ENCODE peak calls at places on chromosomes 4 and X, in nine cellular contexts. B is tibial artery, J is osteocyte, V is IMR-90, L is B cell, A is OCI-LY7, P is prostate gland, O is PC-9, X is GM13976. W is an unnamed sample.
A peak's percentile ranks its signal among the peaks of the same experiment; 100 is the strongest.

GRCh38 chr4:184293552-184293951 is 75.9 kb upstream of the ENPP6 start:
- DNase-seq in P (peak; percentile 25), B (no peak), J (no peak), L (no peak), A (no peak), O (no peak), V (no peak), X (no peak), W (no peak)

GRCh38 chrX:12946406-12946805 is 28.5 kb upstream of the TMSB4X start:
- DNase-seq in O (peak; percentile 24), B (no peak), J (no peak), V (no peak), X (no peak), L (no peak), A (no peak), P (no peak), W (no peak)

GRCh38 chr4:87555751-87556619 is 26.8 kb upstream of the SPARCL1 start:
- DNase-seq in V (peak; percentile 58), O (no peak), P (no peak), X (no peak), L (no peak), A (no peak), B (peak; percentile 38), J (no peak), W (no peak)

GRCh38 chr4:70895846-70896435 is 6.2 kb upstream of the MOB1B start:
- DNase-seq in X (no peak), A (peak; percentile 30), B (no peak), P (no peak), V (no peak), L (no peak), O (no peak), J (no peak), W (peak; percentile 32)

GRCh38 chr4:72714482-72715279 is 145.7 kb upstream of the ADAMTS3 start:
- DNase-seq in X (no peak), A (no peak), V (no peak), J (no peak), L (no peak), P (no peak), O (no peak), B (no peak), W (no peak)

GRCh38 chr4:37685726-37686372 is 327 bp downstream of the RELL1 start:
- DNase-seq in O (no peak), P (peak; percentile 26), V (peak; percentile 22), A (peak; percentile 65), L (peak; percentile 68), B (peak; percentile 37), J (peak; percentile 87), X (peak; percentile 52), W (no peak)

GRCh38 chrX:63275127-63275526 is 76.0 kb downstream of the SPIN4 start:
- DNase-seq in B (no peak), P (no peak), O (peak; percentile 12), V (peak; percentile 10), A (peak; percentile 7), L (peak; percentile 3), X (peak; percentile 16), J (no peak), W (peak; percentile 22)

GRCh38 chr4:147707892-147708672 is 23.8 kb upstream of the ARHGAP10 start:
- DNase-seq in L (peak; percentile 45), A (peak; percentile 48), V (peak; percentile 34), P (peak; percentile 54), X (peak; percentile 52), O (peak; percentile 44), J (no peak), B (peak; percentile 66), W (peak; percentile 33)

GRCh38 chr4:130359537-130359936 is 1263.6 kb downstream of the C4orf33 start:
- DNase-seq in L (no peak), P (no peak), A (peak; percentile 56), O (no peak), J (no peak), V (peak; percentile 35), X (no peak), B (no peak), W (no peak)

DNA sequence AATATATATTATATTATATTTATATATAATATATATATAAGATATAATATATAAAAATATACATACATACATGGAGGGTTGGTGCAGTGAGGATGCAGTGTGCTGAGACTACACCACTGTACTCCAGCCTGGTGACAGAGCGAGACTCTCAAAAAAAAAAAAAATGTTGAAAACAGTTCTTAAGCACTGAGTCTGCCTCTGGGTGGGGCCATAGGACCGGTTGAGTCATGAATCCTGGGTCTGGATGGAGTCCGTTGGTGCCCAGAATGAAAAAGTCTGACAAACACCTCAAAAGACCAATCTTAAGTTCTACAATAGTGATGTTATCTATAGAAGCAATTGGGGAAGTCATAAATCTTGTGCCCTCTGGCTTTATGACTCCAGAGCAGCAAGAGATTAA is 70.5 kb downstream of the FGFBP1 start:
- DNase-seq in A (no peak), O (peak; percentile 5), J (no peak), L (no peak), V (no peak), P (no peak), X (no peak), B (peak; percentile 53), W (no peak)
- TF ChIP-seq CTCF in A (peak; percentile 14), O (no peak), J (no peak), L (no peak), V (no peak), P (no peak), X (no peak), B (no peak), W (no peak)

GRCh38 chrX:51496501-51497291 is at the start of gene NUDT11:
- DNase-seq in X (peak; percentile 55), J (peak; percentile 91), V (peak; percentile 72), A (peak; percentile 70), O (no peak), L (peak; percentile 26), P (peak; percentile 38), B (peak; percentile 44), W (peak; percentile 41)

DNA sequence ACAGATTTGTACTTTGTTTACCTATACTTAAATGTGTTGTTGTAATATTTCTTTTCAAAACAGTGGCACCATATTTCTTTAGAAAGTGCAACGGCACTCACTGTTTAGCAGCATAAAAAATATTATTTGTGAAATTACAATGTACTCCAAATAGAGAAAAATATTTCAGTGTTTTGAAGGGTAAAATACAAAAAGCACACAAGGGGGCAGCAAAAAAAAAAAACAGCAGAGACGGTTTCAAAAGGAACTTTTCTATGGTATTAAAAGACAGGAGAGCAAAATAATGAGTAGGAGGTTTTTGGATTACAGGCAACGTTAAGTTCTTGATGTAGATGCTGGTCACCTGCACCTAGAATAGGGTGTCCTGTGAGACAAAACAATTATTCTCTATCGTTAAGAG is 2.0 kb downstream of the NUDT11 start:
- DNase-seq in A (peak; percentile 25), L (no peak), J (no peak), X (no peak), V (no peak), O (no peak), B (no peak), P (no peak), W (no peak)
- TF ChIP-seq CTCF in A (peak; percentile 71), L (no peak), J (peak; percentile 44), X (no peak), V (peak; percentile 25), O (no peak), B (no peak), P (no peak), W (no peak)

DNA sequence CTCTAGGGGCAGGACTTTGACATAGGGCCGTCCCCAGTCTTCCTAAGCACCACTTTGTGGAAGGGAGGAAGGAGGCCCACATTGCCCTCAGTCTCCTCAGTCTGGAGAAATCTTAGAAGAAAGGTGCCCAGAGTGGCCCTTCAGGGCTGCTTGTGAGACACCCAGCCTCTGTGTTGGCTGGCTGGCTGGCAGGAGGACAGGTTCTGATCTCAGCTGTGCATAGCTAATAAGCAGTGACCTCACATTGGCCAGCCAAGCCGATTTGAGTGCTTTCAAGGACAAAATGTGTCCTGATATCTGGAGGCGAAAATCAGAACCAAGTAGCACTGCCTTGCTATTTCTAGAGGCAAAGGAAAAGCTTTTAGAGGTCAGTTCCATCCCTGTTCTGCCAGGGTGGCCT is 211.5 kb downstream of the BCOR start:
- DNase-seq in P (no peak), X (no peak), V (no peak), B (no peak), O (no peak), A (no peak), L (no peak), J (no peak), W (no peak)
- TF ChIP-seq CTCF in P (no peak), X (no peak), V (no peak), B (no peak), O (no peak), A (no peak), L (no peak), J (no peak), W (no peak)

GRCh38 chr4:150150545-150151156 is 72.4 kb downstream of the DCLK2 start:
- DNase-seq in V (no peak), A (no peak), J (no peak), X (no peak), O (no peak), B (no peak), L (no peak), P (no peak), W (no peak)

GRCh38 chr4:150152764-150153163 is 74.5 kb downstream of the DCLK2 start:
- DNase-seq in X (no peak), V (peak; percentile 68), B (no peak), P (no peak), A (no peak), J (no peak), L (no peak), O (no peak), W (no peak)

GRCh38 chr4:150145950-150146340 is 67.7 kb downstream of the DCLK2 start:
- DNase-seq in B (no peak), L (no peak), P (no peak), V (peak; percentile 47), X (no peak), J (no peak), O (no peak), A (no peak), W (no peak)

GRCh38 chr4:150145090-150145949 is 67.1 kb downstream of the DCLK2 start:
- DNase-seq in B (no peak), J (no peak), P (no peak), O (no peak), L (no peak), X (no peak), A (no peak), V (peak; percentile 45), W (no peak)

DNA sequence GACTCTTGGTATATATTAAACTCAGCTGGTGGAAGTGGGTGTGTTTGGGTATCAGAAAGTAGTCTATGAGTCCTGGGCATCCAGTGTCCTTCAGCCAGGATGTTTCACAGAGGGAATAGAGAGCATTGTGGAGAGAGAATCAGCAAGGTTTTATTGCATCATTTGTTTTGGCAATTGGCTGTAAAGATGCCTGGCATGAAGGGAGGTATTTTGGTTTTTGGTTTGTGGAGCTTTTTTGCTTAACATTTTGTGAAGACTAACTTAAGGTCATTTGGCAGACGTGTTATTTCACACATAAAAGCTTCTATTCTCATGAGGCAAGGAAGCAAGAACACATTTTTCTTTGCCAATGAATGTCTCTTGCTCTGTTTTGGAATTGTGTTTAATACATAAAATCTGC is 71.1 kb downstream of the DCLK2 start:
- DNase-seq in A (no peak), V (no peak), L (no peak), P (no peak), J (no peak), B (no peak), O (no peak), X (no peak), W (no peak)
- TF ChIP-seq CTCF in A (no peak), V (no peak), L (no peak), P (no peak), J (no peak), B (no peak), O (no peak), X (no peak), W (no peak)

DNA sequence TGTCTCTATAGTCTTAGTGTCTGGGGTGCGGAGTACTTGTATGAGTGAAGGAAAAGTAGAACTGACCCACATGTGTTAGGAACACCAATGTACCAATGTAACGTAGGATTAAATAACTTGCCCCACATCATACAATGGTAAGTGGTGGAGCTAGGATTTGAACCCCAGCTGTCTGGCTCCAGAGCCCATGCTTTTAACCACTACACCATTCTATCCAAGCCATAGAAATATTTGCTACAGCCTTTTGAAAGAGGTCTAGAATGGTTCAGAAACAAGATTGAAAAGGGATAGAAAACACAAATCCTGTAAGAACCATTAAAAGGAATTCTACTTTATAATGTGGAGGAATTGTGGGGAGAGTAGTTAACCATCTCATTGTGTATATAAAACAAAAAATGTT is 169.9 kb upstream of the ATP6AP2 start:
- DNase-seq in X (no peak), V (no peak), A (no peak), B (no peak), L (no peak), P (no peak), J (no peak), O (no peak), W (no peak)
- TF ChIP-seq CTCF in X (no peak), V (no peak), A (no peak), B (no peak), L (no peak), P (no peak), J (no peak), O (no peak), W (no peak)